ENCODE peak calls at places on chromosomes 11 and 22, in six cellular contexts. P, F, U, I, R and M are unnamed samples.

GRCh38 chr11:61652135-61652534 is 28.1 kb upstream of the DAGLA start:
- DNase-seq in I (no peak), U (no peak), F (no peak), R (no peak), P (no peak), M (no peak)

GRCh38 chr22:44995715-44996114 is 14.1 kb downstream of the PHF21B start:
- DNase-seq in I (no peak), P (no peak), U (no peak), F (no peak), R (no peak), M (no peak)

GRCh38 chr11:66111158-66111557 is 41.1 kb downstream of the PACS1 start:
- DNase-seq in I (no peak), U (no peak), P (no peak), F (no peak), R (no peak), M (no peak)

GRCh38 chr11:67673358-67673757 is 1.1 kb downstream of the ALDH3B2 start:
- DNase-seq in F (no peak), P (no peak), U (no peak), R (no peak), I (no peak), M (no peak)

GRCh38 chr11:31725176-31725575 is 85.9 kb downstream of the PAX6 start:
- DNase-seq in F (no peak), P (no peak), R (no peak), U (no peak), I (no peak), M (no peak)

GRCh38 chr11:120334894-120335462 is 1.2 kb upstream of the ARHGEF12 start:
- DNase-seq in I (peak; percentile 83), U (peak; percentile 82), R (peak; percentile 76), F (peak; percentile 62), P (peak; percentile 81), M (no peak)

GRCh38 chr11:94938399-94939055 is 34.8 kb downstream of the CWC15 start:
- DNase-seq in U (peak; percentile 90), I (peak; percentile 36), P (no peak), F (no peak), R (no peak), M (no peak)

GRCh38 chr11:5367461-5368074 is 16.0 kb upstream of the OR51M1 start:
- DNase-seq in P (no peak), R (no peak), I (no peak), F (no peak), U (no peak), M (no peak)

GRCh38 chr11:27153136-27153535 is 112.5 kb downstream of the BBOX1 start:
- DNase-seq in R (no peak), U (no peak), P (no peak), F (no peak), I (no peak), M (no peak)

GRCh38 chr11:27162237-27162636 is 121.6 kb downstream of the BBOX1 start:
- DNase-seq in I (no peak), F (no peak), P (no peak), U (no peak), R (no peak), M (no peak)

GRCh38 chr11:27161071-27161470 is 120.5 kb downstream of the BBOX1 start:
- DNase-seq in I (no peak), P (no peak), R (no peak), F (no peak), U (no peak), M (no peak)

DNA sequence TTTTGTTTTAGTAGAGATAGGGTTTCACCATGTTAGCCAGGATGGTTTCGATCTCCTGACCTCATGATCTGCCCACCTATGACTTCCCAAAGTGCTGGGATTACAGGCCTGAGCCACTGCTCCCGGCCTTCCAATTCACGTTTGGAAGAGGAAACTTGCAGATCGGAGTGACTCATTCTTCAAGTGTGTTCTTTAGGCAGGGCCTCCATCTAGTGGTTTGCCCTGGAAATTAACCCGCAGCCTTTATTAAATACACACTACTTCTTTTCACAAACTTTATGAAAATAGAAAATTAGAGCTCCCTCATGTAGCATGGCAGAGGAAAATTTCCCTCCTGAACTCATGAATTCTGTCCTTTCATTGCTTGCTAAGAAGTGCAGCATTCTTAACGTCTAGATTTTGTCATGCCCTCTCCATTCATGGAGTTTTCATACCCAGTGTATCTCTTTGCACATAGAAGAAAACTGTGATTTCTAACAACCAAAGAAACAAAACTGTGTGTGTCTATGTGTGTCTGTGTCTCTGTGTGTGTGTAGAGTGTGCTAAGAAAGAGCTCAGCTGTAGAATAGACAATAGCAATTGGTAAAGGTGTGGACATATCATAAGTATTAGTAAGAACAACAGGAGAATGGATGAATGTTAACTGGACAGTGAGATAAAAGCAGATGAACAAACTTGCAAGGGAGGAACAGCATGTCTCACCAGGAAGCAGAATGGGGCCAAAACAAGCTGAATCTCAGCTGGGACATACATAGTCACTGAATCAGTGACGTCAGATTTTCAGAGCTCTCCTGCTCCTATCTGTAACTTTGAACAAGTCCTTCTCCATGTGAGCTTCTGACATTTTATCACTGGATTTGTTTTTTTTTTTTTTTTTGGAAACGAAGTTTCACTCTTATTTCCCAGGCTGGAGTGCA is 118.4 kb downstream of the BBOX1 start:
- DNase-seq in P (peak; percentile 56), R (peak; percentile 38), U (peak; percentile 77), F (peak; percentile 53), I (peak; percentile 61), M (no peak)
- TF ChIP-seq CTCF in P (peak; percentile 91), R (peak; percentile 87), U (peak; percentile 73), F (peak; percentile 71), I (peak; percentile 90), M (peak; percentile 90)

GRCh38 chr11:19714387-19715363 is 2.0 kb downstream of the NAV2 start:
- DNase-seq in F (no peak), P (peak; percentile 63), R (no peak), U (peak; percentile 84), I (peak; percentile 56), M (no peak)
- TF ChIP-seq CTCF in F (no peak), P (no peak), R (no peak), U (no peak), I (no peak), M (no peak)

DNA sequence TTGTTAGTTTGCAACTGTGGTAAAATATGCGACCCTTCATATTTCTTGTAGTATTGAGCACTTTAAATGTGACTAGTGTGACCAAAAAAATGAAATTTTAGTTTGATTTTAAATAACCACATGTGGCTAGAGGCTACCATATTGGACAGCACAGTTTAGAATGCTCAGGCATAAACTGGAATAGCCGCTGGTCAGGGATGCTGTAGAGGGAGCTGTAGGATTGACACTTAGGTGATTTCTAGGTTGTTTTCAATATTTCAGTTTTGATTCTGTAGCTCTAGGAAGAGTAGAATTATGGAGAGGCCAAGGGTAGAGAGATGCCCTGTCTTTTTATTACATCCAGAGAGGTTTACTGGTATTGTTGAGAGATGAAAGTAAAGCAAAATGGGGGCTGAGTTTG is 10.8 kb upstream of the VSIG10L2 start:
- DNase-seq in F (no peak), I (no peak), R (no peak), U (no peak), P (no peak), M (no peak)
- TF ChIP-seq CTCF in F (no peak), I (no peak), R (no peak), U (no peak), P (no peak), M (no peak)

DNA sequence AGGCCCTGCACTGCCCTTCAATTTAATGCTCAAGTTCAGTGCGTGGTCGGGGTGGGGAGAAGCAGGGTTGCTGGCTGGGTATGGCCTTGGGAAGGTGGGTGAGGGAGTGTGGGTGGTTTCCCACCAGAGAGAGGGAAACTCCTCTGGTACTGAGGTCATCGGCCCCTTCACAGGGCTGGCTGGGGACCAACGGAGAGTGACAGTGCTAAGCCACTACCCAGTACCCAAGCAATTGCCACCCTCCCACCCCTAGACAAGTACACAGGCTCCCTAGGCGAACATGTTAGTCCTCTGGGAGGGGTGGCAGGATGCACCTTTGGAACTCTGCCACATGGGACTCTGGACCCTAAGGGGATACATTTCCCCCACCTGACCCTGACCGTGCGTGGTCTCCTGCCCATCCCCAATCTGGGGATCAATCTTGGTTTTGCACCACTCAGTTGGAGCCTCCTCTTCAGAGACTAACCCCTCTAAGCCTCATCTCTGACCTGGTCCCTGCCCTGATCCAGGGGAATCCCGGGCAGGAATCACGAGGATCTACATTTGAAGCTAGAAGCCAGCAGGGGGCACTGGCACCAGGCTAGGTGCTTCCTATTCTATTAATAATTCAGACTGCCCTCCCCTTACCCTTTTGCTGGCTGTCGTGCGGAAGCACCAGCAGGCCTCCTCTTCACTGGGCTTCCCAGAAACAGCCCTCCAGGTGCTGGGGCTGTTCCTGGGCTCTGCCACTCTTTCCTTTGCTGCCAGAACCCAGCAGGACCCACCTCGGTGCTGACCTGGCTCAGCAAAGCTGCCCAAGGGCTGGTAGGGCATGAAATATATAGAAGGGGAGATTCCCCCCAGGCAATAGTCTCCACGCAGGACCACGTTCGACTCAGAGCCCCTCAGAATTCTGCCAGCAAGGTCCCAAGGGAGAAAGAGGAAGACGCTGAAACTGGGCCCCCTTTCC is 377.7 kb downstream of the TENM4 start:
- DNase-seq in R (peak; percentile 38), I (no peak), F (peak; percentile 25), U (no peak), P (no peak), M (no peak)
- TF ChIP-seq CTCF in R (peak; percentile 58), I (no peak), F (no peak), U (no peak), P (peak; percentile 58), M (peak; percentile 71)

DNA sequence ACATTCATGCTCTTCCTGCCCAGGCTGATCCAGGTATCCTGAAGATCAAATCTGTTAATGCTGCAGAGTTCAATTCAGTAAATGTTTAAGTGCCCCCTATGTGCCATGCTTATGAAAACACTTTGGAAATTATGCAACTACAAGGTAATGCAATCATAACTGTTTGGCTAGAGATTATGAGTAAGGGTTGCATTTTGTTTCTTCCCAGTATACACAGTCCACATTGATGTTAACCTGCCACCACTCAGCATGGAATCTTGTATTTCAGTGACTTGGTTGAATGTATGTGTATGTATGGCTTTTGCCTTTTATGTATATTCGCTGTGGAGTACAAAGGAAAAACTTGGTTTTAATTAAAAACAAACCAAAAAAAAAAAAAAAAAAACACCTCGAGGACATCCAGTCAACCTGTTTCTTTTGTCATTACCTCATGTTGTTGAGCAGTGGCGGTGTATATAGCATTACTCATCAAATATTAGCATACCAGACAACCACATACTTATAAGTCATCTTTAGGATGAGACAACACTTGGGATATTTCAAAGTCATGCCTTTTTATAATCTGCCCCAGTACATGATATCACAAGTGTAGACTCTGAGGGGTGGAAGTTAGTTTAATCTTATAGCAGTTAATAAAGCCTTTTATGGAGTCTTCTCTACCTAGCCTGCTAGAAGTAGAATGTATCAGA is 86.1 kb upstream of the HORMAD2 start:
- DNase-seq in I (no peak), P (peak; percentile 87), R (no peak), U (no peak), F (no peak), M (no peak)
- TF ChIP-seq CTCF in I (no peak), P (peak; percentile 45), R (no peak), U (no peak), F (no peak), M (no peak)

DNA sequence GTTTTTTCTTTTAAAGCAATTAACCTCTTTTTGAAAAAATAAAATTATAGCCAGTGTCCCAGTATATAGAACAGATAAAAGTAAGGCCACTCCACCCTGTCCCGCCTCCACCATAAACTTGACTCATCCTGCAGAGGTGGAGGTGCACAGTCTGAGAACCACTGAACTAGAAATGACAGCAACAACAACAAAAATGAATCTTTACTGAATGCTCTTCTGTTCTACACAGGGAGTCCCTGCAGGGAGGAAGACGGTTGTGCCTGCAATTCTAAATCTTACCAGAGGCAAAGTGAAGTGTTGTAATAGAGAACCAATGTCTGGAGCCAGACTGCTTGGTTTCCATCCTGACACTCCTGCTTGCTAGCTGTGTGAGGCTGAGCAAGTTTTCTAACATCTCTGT is 162.3 kb downstream of the FBXO7 start:
- DNase-seq in F (no peak), P (no peak), R (no peak), U (no peak), I (no peak), M (no peak)
- TF ChIP-seq CTCF in F (no peak), P (no peak), R (peak; percentile 38), U (no peak), I (no peak), M (peak; percentile 59)